ENCODE peak calls at places on chromosomes 6 and 20, in ten cellular contexts. I is HTR-8/SVneo; X is left cardiac atrium; F is activated CD8-positive, alpha-beta memory T cell treated with anti-CD3 and anti-CD28 coated beads for 4 hours; S is AG08396; L is RKO; O is HCEC 1CT; Q is fibroblast of the aortic adventitia; V is activated effector memory CD4-positive, alpha-beta T cell treated with anti-CD3 and anti-CD28 coated beads, Interleukin-2, amount 50 U/mL, for 16 hours; K is activated T-cell treated with anti-CD3 and anti-CD28 coated beads for 4 hours. M is an unnamed sample.

GRCh38 chr6:62150048-62150663 is 135.9 kb downstream of the KHDRBS2 start:
- DNase-seq in O (peak), X (no peak), V (no peak), K (no peak), I (peak), Q (peak), L (peak), F (no peak), S (peak), M (no peak)

GRCh38 chr6:46269447-46270229 is 98.9 kb upstream of the ENPP5 start:
- DNase-seq in F (no peak), X (peak), K (no peak), O (no peak), Q (no peak), L (no peak), S (no peak), I (no peak), V (no peak), M (no peak)

GRCh38 chr6:36679043-36679821 is 718 bp downstream of the CDKN1A start:
- DNase-seq in X (peak), S (no peak), Q (peak), I (no peak), L (peak), O (peak), K (peak), F (no peak), V (peak), M (peak)

GRCh38 chr6:34595332-34596090 is 39.4 kb upstream of the SPDEF start:
- DNase-seq in Q (peak), L (no peak), I (no peak), K (no peak), F (no peak), X (no peak), S (no peak), V (no peak), O (peak), M (no peak)

GRCh38 chr6:162942860-162943259 is 215.1 kb downstream of the PACRG start:
- DNase-seq in Q (no peak), I (peak), S (no peak), K (no peak), F (no peak), L (no peak), X (no peak), V (no peak), O (no peak), M (no peak)

GRCh38 chr20:51424270-51425041 is 118.1 kb downstream of the NFATC2 start:
- DNase-seq in I (no peak), K (no peak), L (no peak), O (no peak), F (no peak), Q (no peak), X (no peak), V (peak), S (no peak), M (no peak)

GRCh38 chr6:45419574-45420082 is 41.9 kb upstream of the SUPT3H start:
- DNase-seq in F (peak), O (peak), K (peak), I (no peak), V (peak), L (peak), S (peak), Q (no peak), X (peak), M (peak)

GRCh38 chr6:78345882-78346281 is 521.5 kb upstream of the IRAK1BP1 start:
- DNase-seq in O (no peak), X (no peak), I (no peak), Q (no peak), L (no peak), V (no peak), F (no peak), K (no peak), S (no peak), M (no peak)

GRCh38 chr6:105592329-105592728 is 189.4 kb upstream of the PREP start:
- DNase-seq in Q (peak), V (no peak), X (no peak), F (no peak), S (no peak), L (peak), O (peak), K (no peak), I (no peak), M (no peak)

GRCh38 chr6:135360222-135360621 is 137.3 kb downstream of the AHI1 start:
- DNase-seq in V (no peak), O (no peak), Q (no peak), X (no peak), S (no peak), F (no peak), K (no peak), L (no peak), I (no peak), M (no peak)

GRCh38 chr20:42530855-42531674 is 658.6 kb downstream of the PTPRT start:
- DNase-seq in V (no peak), X (no peak), I (peak), K (no peak), O (no peak), F (no peak), Q (peak), S (no peak), L (peak), M (peak)